ENCODE peak calls at places on chromosome 13, in five cellular contexts. D is uterus, M is esophagus muscularis mucosa, T is cardiac muscle cell, N is sigmoid colon. O is an unnamed sample. For H3K36me3, the result is how much of the 10 kb centered on the place peaks cover.

GRCh38 chr13:87677334-87678234 is 6.4 kb downstream of the SLITRK5 start:
- DNase-seq in M (no peak), N (no peak), T (no peak), D (no peak), O (no peak)

GRCh38 chr13:98961204-98962105 is 16.4 kb downstream of the DOCK9 start:
- DNase-seq in M (no peak), N (no peak), D (no peak), T (no peak), O (peak)

GRCh38 chr13:45975337-45975736 is 77.2 kb downstream of the ZC3H13 start:
- DNase-seq in M (no peak), N (no peak), T (no peak), D (no peak), O (no peak)

GRCh38 chr13:111420113-111420876 is 99.9 kb downstream of the TEX29 start:
- DNase-seq in N (no peak), D (no peak), M (no peak), T (no peak), O (no peak)

GRCh38 chr13:48066310-48066989 is 28.5 kb downstream of the MED4 start:
- DNase-seq in T (peak), N (no peak), M (no peak), D (no peak), O (peak)

GRCh38 chr13:48475230-48475629 is 57.6 kb downstream of the RCBTB2 start:
- DNase-seq in D (no peak), M (no peak), T (no peak), N (no peak), O (no peak)

GRCh38 chr13:97743946-97744345 is 209.5 kb upstream of the IPO5 start:
- DNase-seq in M (no peak), N (no peak), T (peak), D (no peak), O (no peak)

GRCh38 chr13:29693297-29693945 is 97.9 kb upstream of the SLC7A1 start:
- DNase-seq in N (no peak), T (no peak), M (no peak), D (no peak), O (peak)

GRCh38 chr13:107531180-107531579 is 684.2 kb downstream of the LIG4 start:
- DNase-seq in N (no peak), M (no peak), D (no peak), T (no peak), O (no peak)

GRCh38 chr13:65265988-65266387 is 1964.1 kb downstream of the PCDH9 start:
- DNase-seq in T (no peak), M (no peak), D (no peak), N (no peak), O (no peak)

GRCh38 chr13:41212881-41213280 is 18.5 kb upstream of the KBTBD7 start:
- DNase-seq in M (no peak), T (no peak), D (no peak), N (no peak), O (no peak)

GRCh38 chr13:48902421-48902820 is 73.3 kb upstream of the FNDC3A start:
- DNase-seq in M (no peak), N (no peak), D (no peak), T (peak), O (peak)

GRCh38 chr13:98791611-98792010 is 39.1 kb upstream of the SLC15A1 start:
- DNase-seq in D (no peak), N (no peak), T (no peak), M (no peak), O (no peak)

GRCh38 chr13:41512441-41512840 is 55.1 kb downstream of the RGCC start:
- DNase-seq in M (no peak), N (no peak), D (no peak), T (no peak), O (no peak)

GRCh38 chr13:98996046-98996445 is 18.2 kb upstream of the DOCK9 start:
- DNase-seq in D (no peak), N (no peak), M (peak), T (no peak), O (no peak)

GRCh38 chr13:113105032-113105993 is at the start of gene F7:
- DNase-seq in T (no peak), D (no peak), M (no peak), N (no peak), O (no peak)

GRCh38 chr13:61187471-61187870 is 228.2 kb downstream of the PCDH20 start:
- DNase-seq in M (no peak), D (no peak), T (no peak), N (no peak), O (no peak)

GRCh38 chr13:41148421-41149283 is 16.1 kb upstream of the KBTBD6 start:
- DNase-seq in T (no peak), M (no peak), D (no peak), N (no peak), O (no peak)

GRCh38 chr13:20035130-20035529 is 76.6 kb downstream of the ZMYM2 start:
- DNase-seq in T (peak), N (no peak), M (no peak), D (no peak), O (peak)
- TF ChIP-seq CTCF in T (peak), N (no peak), M (no peak), D (no peak), O (no peak)

DNA sequence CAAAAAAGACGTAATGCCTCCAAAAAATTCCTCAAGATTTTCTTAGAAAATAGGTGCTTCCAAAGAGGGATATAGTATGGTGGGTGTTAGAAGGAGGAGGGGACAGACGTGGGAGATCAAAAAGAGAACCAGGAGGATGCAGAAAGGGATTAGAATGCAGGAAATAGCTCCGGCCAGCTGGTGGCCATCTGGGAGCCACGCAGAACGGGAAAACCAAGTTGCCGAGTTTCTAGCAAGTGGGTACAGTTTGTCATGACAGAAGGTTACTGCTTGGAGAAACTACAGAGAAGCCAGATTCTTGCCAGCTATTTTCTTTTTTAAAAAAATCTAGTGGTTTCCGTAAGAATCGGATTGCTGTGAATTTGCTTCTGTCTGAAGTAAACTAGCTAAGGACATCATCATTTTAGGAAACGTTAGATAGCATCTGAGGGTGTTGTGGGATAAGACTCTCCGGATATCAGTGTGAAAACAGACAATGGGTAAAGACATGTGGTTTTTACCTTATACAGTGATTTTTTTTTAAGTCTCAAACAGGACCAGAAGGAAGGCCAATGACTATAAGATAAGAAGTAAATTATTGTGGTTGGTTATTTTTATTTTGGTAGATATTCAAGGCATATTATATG is 104.9 kb downstream of the HSPH1 start:
- DNase-seq in N (no peak), T (peak), D (no peak), M (no peak), O (no peak)
- H3K4me3 ChIP-seq in N (no peak), T (no peak), D (no peak), M (no peak), O (no peak)

DNA sequence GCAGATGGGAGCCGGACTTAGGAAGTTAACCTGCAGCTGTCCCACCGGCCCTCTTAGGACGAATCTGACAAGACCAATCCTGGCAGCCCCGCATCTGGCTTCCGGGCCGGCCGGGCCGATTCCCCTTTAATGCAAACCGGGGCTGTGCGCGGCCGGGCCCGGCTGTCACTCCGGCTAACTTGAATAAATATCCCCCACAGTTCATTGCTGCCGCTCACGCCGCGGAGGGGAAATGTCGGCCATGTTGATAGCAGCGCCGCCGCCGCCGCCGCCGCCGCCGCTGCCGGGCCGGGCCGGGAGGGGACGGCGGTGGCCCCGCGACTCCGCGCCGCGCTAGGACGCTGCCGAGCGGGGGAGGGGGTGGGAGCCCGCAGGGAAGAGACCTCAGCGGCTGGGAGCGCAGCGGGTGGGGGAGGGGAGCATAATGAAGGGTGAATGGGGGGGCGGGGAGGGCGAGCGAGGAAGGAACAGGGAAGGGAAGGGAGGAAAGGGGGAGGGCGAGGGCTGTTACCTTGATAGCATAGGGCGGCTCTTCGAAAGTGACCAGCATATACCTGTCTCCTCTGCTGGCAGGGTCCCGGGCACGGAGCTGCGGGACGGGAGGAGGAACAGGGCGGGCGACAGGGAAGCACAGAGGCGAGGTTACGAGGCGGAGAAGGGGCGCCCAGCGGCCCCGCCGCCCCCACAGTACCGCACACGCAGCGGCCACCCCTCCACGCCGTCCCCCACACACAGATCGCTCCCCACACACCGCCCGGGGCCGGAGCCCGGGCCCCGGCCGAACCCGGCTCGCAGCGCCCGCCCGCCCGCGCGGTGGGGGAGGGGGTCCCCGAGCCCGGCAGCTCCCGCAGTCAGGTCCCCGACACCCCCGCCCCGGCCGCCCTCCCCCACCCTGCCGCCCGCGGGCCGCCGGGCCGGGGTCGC is 1.1 kb downstream of the INTS6 start:
- DNase-seq in T (peak), D (peak), N (peak), M (peak), O (peak)
- H3K36me3 ChIP-seq in T (under half), D (under half), N (under half), M (under half), O (under half)

GRCh38 chr13:51221674-51222509 is at the start of gene FAM124A:
- DNase-seq in M (no peak), N (peak), D (peak), T (peak), O (no peak)
- TF ChIP-seq CTCF in M (no peak), N (no peak), D (peak), T (no peak), O (no peak)

GRCh38 chr13:26787961-26788360 is 27.4 kb upstream of the GPR12 start:
- DNase-seq in D (no peak), N (no peak), T (no peak), M (no peak), O (no peak)

GRCh38 chr13:26786651-26787295 is 26.2 kb upstream of the GPR12 start:
- DNase-seq in M (no peak), N (no peak), T (no peak), D (no peak), O (no peak)

GRCh38 chr13:26784704-26785639 is 24.4 kb upstream of the GPR12 start:
- DNase-seq in N (no peak), M (no peak), D (no peak), T (no peak), O (no peak)

GRCh38 chr13:26785845-26786630 is 25.5 kb upstream of the GPR12 start:
- DNase-seq in N (peak), D (no peak), T (peak), M (no peak), O (no peak)
- H3K4me3 ChIP-seq in N (no peak), D (no peak), T (no peak), M (peak), O (no peak)